ENCODE peak calls at places on chromosomes 11 and 22, in eight cellular contexts. V is upper lobe of right lung; R is heart left ventricle; B is activated CD4-positive, CD25-positive, alpha-beta regulatory T cell treated with anti-CD3 and anti-CD28 coated beads, Interleukin-2, amount 50 U/mL, for 72 hours; A is T-helper 1 cell; O is stimulated activated CD4-positive, alpha-beta T cell treated with anti-CD3 and anti-CD28 coated beads, Interleukin-4, amount 100 ng/mL, for 4 hours; Q is HEK293T; T is activated T-helper 1 cell treated with anti-CD3 and anti-CD28 coated beads, Interleukin-12 subunit alpha, Interleukin-12 subunit beta, Interleukin-2, Interleukin-4 antibody, amounts not matched to agents 30 ng/mL and 10 ng/mL and 1 ng/mL, durations not matched to agents 14 hours and 24 hours and 36 hours. H is an unnamed sample.
A peak's percentile ranks its signal among the peaks of the same experiment; 100 is the strongest.

GRCh38 chr11:102640946-102641345 is 15.8 kb upstream of the MMP20 start:
- DNase-seq in V (no peak), B (no peak), A (no peak), R (no peak), O (no peak), Q (no peak), T (no peak), H (no peak)

GRCh38 chr11:133817449-133817848 is 27.9 kb downstream of the SPATA19 start:
- DNase-seq in T (no peak), V (no peak), A (no peak), B (no peak), Q (no peak), O (no peak), R (no peak), H (no peak)

GRCh38 chr22:27133951-27134664 is 476.7 kb downstream of the MIAT start:
- DNase-seq in V (no peak), O (no peak), B (no peak), R (no peak), Q (no peak), A (peak; percentile 56), T (no peak), H (no peak)

GRCh38 chr11:12963789-12964536 is 45.2 kb upstream of the RASSF10 start:
- DNase-seq in V (peak; percentile 71), O (peak; percentile 43), R (peak; percentile 57), T (peak; percentile 21), Q (peak; percentile 82), B (peak; percentile 62), A (peak; percentile 43), H (peak; percentile 37)

GRCh38 chr11:1487091-1487850 is 692 bp upstream of the MOB2 start:
- DNase-seq in O (no peak), A (no peak), R (no peak), V (peak; percentile 51), B (no peak), Q (no peak), T (no peak), H (no peak)

GRCh38 chr22:42977574-42977973 is 37.4 kb downstream of the PACSIN2 start:
- DNase-seq in Q (no peak), B (no peak), T (no peak), R (no peak), A (no peak), O (no peak), V (no peak), H (no peak)

GRCh38 chr22:31347251-31348008 is 1.3 kb upstream of the PATZ1 start:
- DNase-seq in R (peak; percentile 71), Q (peak; percentile 73), A (peak; percentile 62), O (peak; percentile 45), B (peak; percentile 57), V (peak; percentile 85), T (peak; percentile 48), H (peak; percentile 32)

GRCh38 chr11:73145986-73146575 is 4.0 kb upstream of the FCHSD2 start:
- DNase-seq in A (no peak), B (no peak), T (no peak), R (peak; percentile 6), V (no peak), Q (no peak), O (no peak), H (no peak)

GRCh38 chr11:24043842-24044241 is 453.0 kb upstream of the LUZP2 start:
- DNase-seq in T (no peak), V (no peak), R (no peak), B (no peak), A (no peak), Q (no peak), O (no peak), H (no peak)

GRCh38 chr11:80844110-80844509 is 1403.3 kb upstream of the TENM4 start:
- DNase-seq in A (no peak), B (no peak), Q (no peak), R (no peak), O (no peak), V (no peak), T (no peak), H (no peak)

GRCh38 chr11:9748361-9748970 is 84.6 kb downstream of the SWAP70 start:
- DNase-seq in V (peak; percentile 75), B (peak; percentile 43), R (peak; percentile 55), Q (peak; percentile 65), T (peak; percentile 66), A (peak; percentile 85), O (peak; percentile 53), H (no peak)

GRCh38 chr22:26170795-26171194 is 1.5 kb downstream of the SEZ6L start:
- DNase-seq in A (no peak), B (no peak), Q (peak; percentile 45), T (no peak), R (peak; percentile 33), O (no peak), V (no peak), H (no peak)

GRCh38 chr11:47928426-47928825 is 51.9 kb upstream of the PTPRJ start:
- DNase-seq in Q (no peak), A (no peak), R (no peak), V (no peak), T (no peak), O (no peak), B (no peak), H (no peak)

GRCh38 chr11:102438311-102439062 is 14.1 kb downstream of the TMEM123 start:
- DNase-seq in V (peak; percentile 73), A (no peak), Q (no peak), B (no peak), O (peak; percentile 27), R (no peak), T (no peak), H (peak; percentile 7)

GRCh38 chr11:43987384-43988039 is 45.1 kb downstream of the C11orf96 start:
- DNase-seq in R (peak; percentile 91), O (no peak), T (no peak), Q (no peak), V (peak; percentile 82), B (no peak), A (no peak), H (no peak)

GRCh38 chr11:130217133-130217631 is 57.6 kb downstream of the ST14 start:
- DNase-seq in R (peak; percentile 14), O (no peak), B (no peak), T (no peak), Q (no peak), V (peak; percentile 49), A (no peak), H (no peak)

GRCh38 chr22:48053973-48054372 is 1291.5 kb downstream of the TBC1D22A start:
- DNase-seq in O (no peak), R (peak; percentile 5), Q (no peak), B (no peak), A (no peak), V (peak; percentile 41), T (no peak), H (no peak)

GRCh38 chr11:1194977-1195689 is 27.7 kb upstream of the MUC5B start:
- DNase-seq in T (no peak), B (peak; percentile 21), V (peak; percentile 52), A (no peak), R (peak; percentile 14), Q (no peak), O (no peak), H (no peak)

GRCh38 chr11:67644472-67645418 is 5.2 kb upstream of the TBX10 start:
- DNase-seq in T (no peak), A (no peak), Q (no peak), V (peak; percentile 36), B (no peak), O (no peak), R (no peak), H (no peak)

GRCh38 chr11:26849009-26849408 is 127.1 kb upstream of the SLC5A12 start:
- DNase-seq in A (no peak), O (no peak), Q (peak; percentile 6), B (no peak), V (peak; percentile 65), T (no peak), R (peak; percentile 32), H (no peak)

GRCh38 chr11:61969838-61970452 is 2.5 kb upstream of the FTH1 start:
- DNase-seq in R (no peak), B (no peak), T (no peak), V (no peak), O (no peak), Q (no peak), A (peak; percentile 49), H (no peak)

GRCh38 chr11:10838906-10839305 is 18.9 kb downstream of the ZBED5 start:
- DNase-seq in T (no peak), R (no peak), Q (no peak), B (no peak), O (no peak), V (no peak), A (no peak), H (no peak)

GRCh38 chr11:37506516-37506915 is 908.5 kb upstream of the RAG2 start:
- DNase-seq in B (no peak), T (no peak), R (no peak), Q (no peak), V (no peak), A (no peak), O (no peak), H (no peak)

GRCh38 chr11:69265911-69266510 is 27.9 kb upstream of the MYEOV start:
- DNase-seq in B (no peak), A (no peak), V (peak; percentile 52), R (no peak), O (no peak), T (no peak), Q (no peak), H (no peak)

GRCh38 chr22:49240472-49240871 is 587.2 kb downstream of the BRD1 start:
- DNase-seq in O (no peak), V (no peak), Q (no peak), B (no peak), A (no peak), T (no peak), R (no peak), H (no peak)

GRCh38 chr22:49512471-49512870 is 315.2 kb downstream of the BRD1 start:
- DNase-seq in O (no peak), Q (no peak), B (no peak), T (no peak), V (no peak), A (no peak), R (no peak), H (no peak)

GRCh38 chr11:34921156-34921555 is 4.7 kb downstream of the PDHX start:
- DNase-seq in T (no peak), B (no peak), A (no peak), V (no peak), R (no peak), O (no peak), Q (no peak), H (no peak)

GRCh38 chr22:23306438-23306921 is 126.2 kb downstream of the BCR start:
- DNase-seq in O (no peak), Q (no peak), R (peak; percentile 25), B (no peak), A (no peak), T (no peak), V (peak; percentile 54), H (no peak)

GRCh38 chr11:19321351-19321750 is 80.6 kb upstream of the E2F8 start:
- DNase-seq in A (no peak), R (no peak), T (no peak), O (no peak), B (no peak), Q (no peak), V (no peak), H (no peak)

GRCh38 chr11:115550291-115551059 is 46.3 kb upstream of the CADM1 start:
- DNase-seq in V (no peak), A (no peak), R (no peak), Q (no peak), O (no peak), B (no peak), T (no peak), H (no peak)

GRCh38 chr11:17988465-17988864 is 24.4 kb downstream of the SERGEF start:
- DNase-seq in O (no peak), A (no peak), Q (no peak), B (no peak), V (no peak), R (no peak), T (no peak), H (no peak)

GRCh38 chr11:23973244-23973643 is 523.6 kb upstream of the LUZP2 start:
- DNase-seq in R (no peak), T (no peak), V (no peak), O (no peak), Q (no peak), A (no peak), B (no peak), H (no peak)

GRCh38 chr11:117795726-117796455 is 1.1 kb downstream of the DSCAML1 start:
- DNase-seq in T (no peak), B (no peak), A (no peak), O (no peak), R (no peak), V (no peak), Q (no peak), H (no peak)

GRCh38 chr11:10197091-10197490 is 96.9 kb downstream of the SBF2 start:
- DNase-seq in A (no peak), B (no peak), R (no peak), V (no peak), O (no peak), Q (no peak), T (no peak), H (no peak)

H was measured in T-helper 9 cell.